ENCODE peak calls at places on chromosomes 12 and 14, in ten cellular contexts. H is vagina, F is neural progenitor cell, J is pancreas, B is PC-3, U is keratinocyte, V is psoas muscle, P is heart right ventricle, E is thoracic aorta, O is GM10248. N is an unnamed sample.

GRCh38 chr14:88668448-88669116 is 105.7 kb downstream of the ZC3H14 start:
- DNase-seq in H (no peak), F (no peak), J (no peak), B (no peak), U (no peak), V (no peak), P (no peak), E (no peak), O (peak; percentile 36), N (no peak)

GRCh38 chr12:47014474-47014873 is 64.9 kb upstream of the PCED1B start:
- DNase-seq in H (no peak), F (no peak), J (no peak), B (peak; percentile 79), U (no peak), V (no peak), P (no peak), E (no peak), O (no peak), N (no peak)

GRCh38 chr14:81220488-81220766 is 332 bp downstream of the GTF2A1 start:
- DNase-seq in H (no peak), F (no peak), J (no peak), B (no peak), U (no peak), V (no peak), P (no peak), E (no peak), O (no peak), N (no peak)

GRCh38 chr12:47636908-47637780 is 68.7 kb downstream of the RPAP3 start:
- DNase-seq in H (no peak), F (peak; percentile 33), J (no peak), B (peak; percentile 77), U (peak; percentile 30), V (peak; percentile 12), P (peak; percentile 15), E (no peak), O (no peak), N (no peak)

GRCh38 chr14:26323781-26324363 is 274.0 kb downstream of the NOVA1 start:
- DNase-seq in H (no peak), F (peak; percentile 56), J (no peak), B (no peak), U (no peak), V (no peak), P (no peak), E (no peak), O (no peak), N (no peak)

GRCh38 chr12:6868211-6869048 is 1.1 kb downstream of the TPI1 start:
- DNase-seq in H (no peak), F (peak; percentile 45), J (no peak), B (no peak), U (no peak), V (no peak), P (no peak), E (no peak), O (no peak), N (no peak)

GRCh38 chr12:1939745-1940607 is 21.5 kb upstream of the CACNA2D4 start:
- DNase-seq in H (peak; percentile 77), F (peak; percentile 83), J (peak; percentile 91), B (peak; percentile 81), U (peak; percentile 25), V (peak; percentile 84), P (peak; percentile 92), E (no peak), O (peak; percentile 83), N (peak; percentile 83)

GRCh38 chr14:78202178-78202577 is 32.0 kb downstream of the NRXN3 start:
- DNase-seq in H (no peak), F (no peak), J (no peak), B (no peak), U (no peak), V (no peak), P (no peak), E (no peak), O (peak; percentile 15), N (no peak)

GRCh38 chr14:68973639-68974038 is 5.5 kb downstream of the ACTN1 start:
- DNase-seq in H (no peak), F (no peak), J (no peak), B (no peak), U (no peak), V (no peak), P (no peak), E (no peak), O (no peak), N (no peak)

GRCh38 chr14:33794791-33795300 is 156.0 kb downstream of the EGLN3 start:
- DNase-seq in H (no peak), F (no peak), J (no peak), B (no peak), U (peak; percentile 13), V (no peak), P (no peak), E (no peak), O (no peak), N (no peak)

GRCh38 chr14:42028607-42029006 is 421.9 kb downstream of the LRFN5 start:
- DNase-seq in H (no peak), F (no peak), J (no peak), B (no peak), U (no peak), V (no peak), P (no peak), E (no peak), O (no peak), N (no peak)

GRCh38 chr12:124654666-124655316 is 87.4 kb upstream of the NCOR2 start:
- DNase-seq in H (no peak), F (no peak), J (peak; percentile 62), B (no peak), U (no peak), V (peak; percentile 72), P (peak; percentile 80), E (no peak), O (no peak), N (no peak)

GRCh38 chr12:130489293-130489692 is 151.6 kb downstream of the PIWIL1 start:
- DNase-seq in H (no peak), F (no peak), J (no peak), B (no peak), U (no peak), V (no peak), P (no peak), E (no peak), O (no peak), N (no peak)

GRCh38 chr14:22915886-22916521 is 2.9 kb downstream of the RBM23 start:
- DNase-seq in H (no peak), F (no peak), J (no peak), B (no peak), U (no peak), V (peak; percentile 38), P (no peak), E (no peak), O (no peak), N (no peak)

GRCh38 chr12:93368766-93369165 is 9.0 kb upstream of the NUDT4 start:
- DNase-seq in H (no peak), F (no peak), J (no peak), B (no peak), U (no peak), V (no peak), P (no peak), E (no peak), O (no peak), N (no peak)

DNA sequence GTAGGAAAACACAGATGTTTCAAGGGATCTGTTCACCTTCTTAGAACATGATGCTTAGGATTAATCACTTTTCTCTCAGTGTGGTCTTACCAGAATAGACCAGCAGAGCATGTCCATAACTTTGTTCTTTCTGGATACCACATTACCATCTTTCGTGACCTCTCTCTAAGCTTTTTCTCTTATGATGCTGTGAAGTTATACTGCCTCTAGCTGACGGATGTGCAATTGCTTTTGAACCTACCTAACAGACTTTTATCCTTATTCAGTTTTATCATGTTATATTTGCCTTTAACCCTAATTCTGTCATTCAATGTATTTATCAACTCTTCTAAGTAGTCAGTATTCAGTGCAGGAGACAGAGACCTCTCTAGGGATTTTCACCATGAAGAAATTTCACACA is 246.7 kb downstream of the DACT1 start:
- DNase-seq in H (no peak), F (no peak), J (no peak), B (peak; percentile 38), U (no peak), V (no peak), P (no peak), E (no peak), O (no peak), N (no peak)
- TF ChIP-seq CTCF in H (no peak), F (peak; percentile 37), J (no peak), B (peak; percentile 81), U (no peak), V (peak; percentile 23), P (no peak), E (no peak), O (peak; percentile 7), N (no peak)

GRCh38 chr12:121061831-121062230 is 22.8 kb upstream of the OASL start:
- DNase-seq in H (no peak), F (peak; percentile 30), J (no peak), B (peak; percentile 45), U (no peak), V (no peak), P (no peak), E (no peak), O (no peak), N (no peak)
- TF ChIP-seq CTCF in H (no peak), F (peak; percentile 35), J (no peak), B (peak; percentile 57), U (no peak), V (no peak), P (no peak), E (no peak), O (peak; percentile 9), N (no peak)

GRCh38 chr12:39697108-39697507 is 77.5 kb upstream of the ABCD2 start:
- DNase-seq in H (no peak), F (no peak), J (no peak), B (peak; percentile 19), U (no peak), V (no peak), P (no peak), E (no peak), O (no peak), N (no peak)

DNA sequence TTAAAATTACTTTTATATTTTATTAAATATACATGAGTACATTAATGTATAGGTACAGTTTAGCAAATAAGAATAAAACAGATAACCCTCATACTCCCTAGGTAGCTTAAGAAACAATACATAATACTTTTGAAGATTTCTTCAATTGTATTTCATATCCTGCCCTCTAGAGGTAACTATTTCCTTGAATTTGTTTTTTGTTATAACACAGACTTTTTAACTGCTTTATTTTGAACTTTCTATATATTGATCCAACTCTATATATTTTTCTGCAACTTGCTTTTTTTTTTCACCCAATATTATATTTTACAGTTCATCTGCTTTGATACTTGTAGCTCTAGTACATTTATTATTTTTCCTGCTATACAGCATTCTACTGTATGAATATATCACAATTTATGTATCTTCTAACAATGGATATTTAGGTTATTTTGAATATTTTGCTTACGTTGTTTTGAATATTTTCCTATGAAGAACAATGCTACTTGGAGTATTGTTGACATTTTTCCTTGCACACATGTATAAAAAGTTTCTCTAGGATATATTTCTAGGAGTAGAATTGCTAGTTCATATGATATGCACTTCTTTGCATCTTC is 72.8 kb upstream of the ABCD2 start:
- DNase-seq in H (no peak), F (no peak), J (no peak), B (peak; percentile 34), U (no peak), V (no peak), P (no peak), E (no peak), O (peak; percentile 22), N (no peak)
- TF ChIP-seq CTCF in H (peak; percentile 41), F (peak; percentile 43), J (no peak), B (peak; percentile 62), U (no peak), V (peak; percentile 39), P (peak; percentile 12), E (peak; percentile 26), O (no peak), N (no peak)

DNA sequence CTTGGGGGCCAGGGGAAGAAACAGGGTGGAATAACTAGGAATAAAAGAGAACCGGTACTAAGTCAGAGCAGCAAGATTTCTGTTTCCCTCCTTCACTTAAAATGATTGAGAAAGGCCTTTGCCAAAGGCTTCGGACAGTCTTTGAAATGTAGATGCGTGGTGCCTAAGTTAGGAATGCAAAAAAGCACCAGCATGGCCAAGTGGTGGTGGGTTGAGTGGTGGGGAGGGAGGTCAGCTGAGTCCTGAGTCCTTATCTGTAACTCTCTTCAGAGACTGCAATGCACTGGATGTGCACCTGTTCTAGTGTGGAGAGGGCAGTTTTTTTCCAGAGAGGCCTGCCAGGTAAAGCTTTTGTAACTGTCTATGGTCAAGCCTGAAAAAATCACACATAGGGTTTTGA is 919.9 kb downstream of the FSCB start:
- DNase-seq in H (no peak), F (no peak), J (no peak), B (no peak), U (no peak), V (no peak), P (no peak), E (no peak), O (no peak), N (no peak)
- TF ChIP-seq CTCF in H (no peak), F (no peak), J (no peak), B (no peak), U (no peak), V (no peak), P (no peak), E (no peak), O (no peak), N (no peak)